ENCODE peak calls at places on chromosomes 7 and 10, in four cellular contexts. R is IMR-90, O is H1, A is mesendoderm. L is an unnamed sample.

GRCh38 chr10:78923644-78924318 is 145.0 kb upstream of the ZMIZ1 start:
- DNase-seq in O (no peak), R (no peak), A (no peak), L (no peak)

GRCh38 chr10:106708521-106708920 is 456.0 kb downstream of the SORCS1 start:
- DNase-seq in R (no peak), O (peak), A (peak), L (peak)

GRCh38 chr7:141700848-141701371 is 1.1 kb downstream of the DENND11 start:
- DNase-seq in O (no peak), A (peak), R (no peak), L (no peak)

GRCh38 chr7:137846588-137847417 is at the start of gene DGKI:
- DNase-seq in R (no peak), O (no peak), A (peak), L (peak)

GRCh38 chr10:69885379-69886156 is 83.9 kb downstream of the COL13A1 start:
- DNase-seq in R (peak), A (no peak), O (no peak), L (no peak)

GRCh38 chr7:104933022-104933421 is 81.0 kb upstream of the KMT2E start:
- DNase-seq in A (no peak), R (no peak), O (no peak), L (no peak)

GRCh38 chr7:69651101-69651590 is 52.9 kb downstream of the AUTS2 start:
- DNase-seq in O (no peak), A (peak), R (no peak), L (no peak)

GRCh38 chr7:75987805-75988630 is 6.4 kb downstream of the TMEM120A start:
- DNase-seq in O (no peak), R (no peak), A (no peak), L (no peak)

GRCh38 chr7:26534649-26535482 is 243.2 kb downstream of the SNX10 start:
- DNase-seq in R (no peak), O (no peak), A (no peak), L (no peak)

GRCh38 chr10:113775681-113776294 is 24.3 kb downstream of the PLEKHS1 start:
- DNase-seq in R (no peak), O (no peak), A (peak), L (no peak)

GRCh38 chr7:30469303-30469702 is 9.3 kb downstream of the NOD1 start:
- DNase-seq in O (peak), R (peak), A (peak), L (peak)

GRCh38 chr7:80883188-80884025 is 35.4 kb downstream of the SEMA3C start:
- DNase-seq in A (peak), R (peak), O (peak), L (no peak)

GRCh38 chr10:119375574-119376265 is 166.8 kb downstream of the RGS10 start:
- DNase-seq in A (peak), O (no peak), R (peak), L (no peak)

GRCh38 chr7:140722254-140722653 is 25.7 kb downstream of the NDUFB2 start:
- DNase-seq in O (no peak), R (no peak), A (no peak), L (no peak)

GRCh38 chr7:47600199-47601118 is 18.5 kb upstream of the TNS3 start:
- DNase-seq in O (no peak), A (no peak), R (peak), L (no peak)

GRCh38 chr10:132616995-132617780 is 79.6 kb downstream of the INPP5A start:
- DNase-seq in A (no peak), O (no peak), R (no peak), L (no peak)

GRCh38 chr7:96614154-96614867 is 95.3 kb downstream of the SEM1 start:
- DNase-seq in O (no peak), A (no peak), R (no peak), L (no peak)

GRCh38 chr7:94277236-94277635 is 117.5 kb upstream of the COL1A2 start:
- DNase-seq in A (no peak), R (no peak), O (no peak), L (no peak)

GRCh38 chr7:114175140-114175539 is 239.5 kb upstream of the FOXP2 start:
- DNase-seq in R (peak), A (no peak), O (no peak), L (no peak)

GRCh38 chr10:117514971-117515370 is 27.6 kb upstream of the EMX2 start:
- DNase-seq in O (no peak), R (no peak), A (no peak), L (peak)

GRCh38 chr10:117519366-117519765 is 23.2 kb upstream of the EMX2 start:
- DNase-seq in A (no peak), R (no peak), O (no peak), L (no peak)

GRCh38 chr10:117518246-117518645 is 24.3 kb upstream of the EMX2 start:
- DNase-seq in O (no peak), R (no peak), A (no peak), L (peak)

GRCh38 chr10:117519895-117520294 is 22.7 kb upstream of the EMX2 start:
- DNase-seq in R (no peak), O (no peak), A (no peak), L (no peak)
- H4K5ac ChIP-seq in R (no peak), O (no peak), A (no peak), L (no peak)

DNA sequence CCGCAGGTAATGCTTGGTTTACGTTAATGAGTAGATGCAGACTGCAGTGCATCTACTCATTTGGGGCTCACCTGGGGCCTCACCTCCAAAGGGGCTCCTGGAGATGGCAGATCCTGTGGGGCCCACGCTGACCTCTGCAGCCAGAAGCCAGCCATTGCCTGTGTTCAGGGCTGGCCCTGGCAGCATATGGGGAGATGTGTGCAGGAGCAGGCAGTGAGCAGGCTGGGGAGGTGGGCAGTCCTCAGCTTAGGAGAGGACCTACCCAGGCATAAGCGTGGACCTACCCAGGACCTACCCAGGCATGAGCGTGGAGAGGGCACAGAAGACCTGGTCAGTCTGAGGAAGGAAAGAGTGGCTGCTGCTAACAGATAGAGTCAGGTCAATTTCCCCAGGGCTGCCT is 178.5 kb downstream of the PTPRN2 start:
- DNase-seq in O (no peak), A (no peak), R (no peak), L (no peak)
- H2BK5ac ChIP-seq in O (no peak), A (no peak), R (no peak), L (no peak)

GRCh38 chr10:129203819-129204218 is 263.2 kb upstream of the MGMT start:
- DNase-seq in A (no peak), O (no peak), R (no peak), L (no peak)

DNA sequence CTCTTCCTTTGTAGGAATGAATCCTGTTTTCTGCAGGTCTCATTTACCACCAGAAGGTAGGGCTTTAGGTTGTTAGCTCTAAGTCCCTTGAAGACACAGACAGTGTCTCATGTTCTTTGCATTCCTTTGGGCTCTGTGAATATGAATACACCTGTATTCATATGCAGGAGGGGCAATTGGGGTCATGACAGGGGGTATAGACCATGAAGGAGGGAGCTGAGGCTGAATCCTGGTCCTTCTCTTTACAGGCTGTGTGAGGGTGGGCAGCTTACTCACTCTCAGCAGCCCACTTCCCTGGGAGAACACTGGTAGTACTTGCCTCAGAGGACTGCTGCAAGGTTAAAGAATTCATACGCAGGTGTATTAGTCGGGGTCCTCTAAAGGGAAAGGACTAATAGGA is 267.2 kb upstream of the MGMT start:
- DNase-seq in A (no peak), O (no peak), R (no peak), L (no peak)
- H4K5ac ChIP-seq in A (no peak), O (no peak), R (no peak), L (no peak)

GRCh38 chr10:29142516-29143314 is 146.2 kb upstream of the LYZL1 start:
- DNase-seq in A (peak), O (no peak), R (no peak), L (peak)
- H2BK5ac ChIP-seq in A (peak), O (peak), R (peak), L (no peak)

DNA sequence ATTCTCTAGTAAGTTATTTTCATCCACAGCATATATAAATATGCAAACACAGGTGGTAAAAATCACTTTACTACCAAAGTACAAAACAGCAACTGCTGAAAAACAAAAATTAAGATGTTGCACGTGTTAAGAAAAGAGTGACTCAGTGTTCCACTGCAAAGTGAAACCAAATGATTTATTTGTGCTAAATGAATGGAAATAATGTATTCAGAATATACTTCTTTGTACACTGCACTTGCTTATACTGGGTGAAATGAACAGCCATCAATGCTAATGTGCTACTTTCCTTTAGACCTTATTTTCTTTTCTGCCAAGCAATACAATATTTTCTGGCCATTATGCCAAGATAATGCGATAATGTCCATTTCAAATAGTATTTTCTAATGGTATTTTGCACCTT is 38.3 kb upstream of the MRLN start:
- DNase-seq in O (no peak), A (no peak), R (no peak), L (no peak)
- H4K5ac ChIP-seq in O (no peak), A (no peak), R (no peak), L (no peak)

DNA sequence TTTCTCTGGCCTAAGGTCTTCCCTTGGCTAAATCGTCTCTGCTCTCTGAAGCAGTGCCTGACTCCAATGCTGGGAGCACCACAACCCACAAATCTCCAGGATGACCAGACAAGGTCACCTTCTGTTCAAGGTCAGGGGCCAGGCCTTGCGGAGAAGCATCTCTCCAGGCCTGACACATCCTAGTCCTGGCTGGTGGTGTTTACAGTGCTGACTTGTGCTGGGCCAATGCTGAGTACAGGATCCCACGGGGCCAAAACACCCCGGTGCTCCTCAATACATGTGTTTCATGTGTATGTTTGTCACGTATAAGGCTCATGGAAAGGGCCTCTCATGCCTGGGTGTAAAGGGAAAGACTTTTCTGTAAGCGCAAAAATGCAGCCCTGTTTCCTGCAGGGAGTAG is 51.7 kb upstream of the ZRANB1 start:
- DNase-seq in A (no peak), R (peak), O (no peak), L (no peak)
- H2BK5ac ChIP-seq in A (no peak), R (no peak), O (no peak), L (no peak)

L was measured in H9.